ENCODE peak calls at places on chromosomes 5 and 9, in six cellular contexts. I, G, N, R, S and U are unnamed samples. For H3K79me2, the result is how much of the 10 kb centered on the place peaks cover.

GRCh38 chr5:136404616-136405015 is 39.3 kb upstream of the TRPC7 start:
- DNase-seq in R (no peak), G (no peak), I (no peak), S (no peak), N (no peak), U (no peak)

GRCh38 chr9:93265301-93265971 is 81.5 kb downstream of the WNK2 start:
- DNase-seq in N (no peak), R (no peak), S (peak), G (no peak), I (no peak), U (no peak)

GRCh38 chr5:109830955-109831502 is 141.3 kb downstream of the MAN2A1 start:
- DNase-seq in S (no peak), I (peak), N (peak), G (peak), R (no peak), U (no peak)

GRCh38 chr5:168740821-168741213 is 161.6 kb upstream of the PANK3 start:
- DNase-seq in S (no peak), I (peak), R (no peak), N (no peak), G (no peak), U (no peak)

GRCh38 chr5:169100735-169101075 is 200.2 kb downstream of the SLIT3 start:
- DNase-seq in G (peak), I (no peak), R (peak), N (peak), S (no peak), U (no peak)

GRCh38 chr5:107383414-107383813 is 287.3 kb downstream of the EFNA5 start:
- DNase-seq in S (no peak), N (peak), R (no peak), G (peak), I (no peak), U (no peak)

GRCh38 chr5:76175821-76176403 is 92.7 kb downstream of the SV2C start:
- DNase-seq in R (no peak), I (no peak), S (peak), N (no peak), G (no peak), U (no peak)

GRCh38 chr5:980001-980588 is 28.5 kb upstream of the NKD2 start:
- DNase-seq in I (peak), G (peak), R (peak), N (no peak), S (peak), U (no peak)

GRCh38 chr5:109705596-109705995 is 15.9 kb downstream of the MAN2A1 start:
- DNase-seq in S (no peak), N (no peak), I (no peak), R (peak), G (no peak), U (peak)

GRCh38 chr5:62684310-62684709 is 105.7 kb downstream of the LRRC70 start:
- DNase-seq in S (no peak), N (no peak), G (no peak), R (no peak), I (no peak), U (no peak)

GRCh38 chr5:55694152-55694830 is 17.8 kb downstream of the SLC38A9 start:
- DNase-seq in G (peak), R (peak), S (peak), I (peak), N (peak), U (peak)

GRCh38 chr5:115452083-115452482 is 92.5 kb downstream of the FEM1C start:
- DNase-seq in S (no peak), G (no peak), N (no peak), I (no peak), R (no peak), U (no peak)

GRCh38 chr9:126853667-126854066 is 6.8 kb upstream of the ZBTB34 start:
- DNase-seq in N (peak), S (no peak), R (no peak), G (peak), I (no peak), U (no peak)

GRCh38 chr5:65108786-65109743 is 340.3 kb downstream of the CWC27 start:
- DNase-seq in G (peak), S (no peak), I (no peak), N (no peak), R (no peak), U (peak)

GRCh38 chr9:75455444-75455921 is 367.2 kb downstream of the OSTF1 start:
- DNase-seq in R (no peak), G (peak), I (no peak), S (no peak), N (no peak), U (peak)

GRCh38 chr9:69758001-69758730 is 1.6 kb downstream of the PTAR1 start:
- DNase-seq in N (no peak), S (no peak), R (no peak), G (no peak), I (no peak), U (peak)

GRCh38 chr9:133930046-133931015 is 61.8 kb downstream of the VAV2 start:
- DNase-seq in N (no peak), I (no peak), S (no peak), G (no peak), R (no peak), U (no peak)
- H3K9ac ChIP-seq in N (no peak), I (no peak), S (no peak), G (no peak), R (peak), U (no peak)

DNA sequence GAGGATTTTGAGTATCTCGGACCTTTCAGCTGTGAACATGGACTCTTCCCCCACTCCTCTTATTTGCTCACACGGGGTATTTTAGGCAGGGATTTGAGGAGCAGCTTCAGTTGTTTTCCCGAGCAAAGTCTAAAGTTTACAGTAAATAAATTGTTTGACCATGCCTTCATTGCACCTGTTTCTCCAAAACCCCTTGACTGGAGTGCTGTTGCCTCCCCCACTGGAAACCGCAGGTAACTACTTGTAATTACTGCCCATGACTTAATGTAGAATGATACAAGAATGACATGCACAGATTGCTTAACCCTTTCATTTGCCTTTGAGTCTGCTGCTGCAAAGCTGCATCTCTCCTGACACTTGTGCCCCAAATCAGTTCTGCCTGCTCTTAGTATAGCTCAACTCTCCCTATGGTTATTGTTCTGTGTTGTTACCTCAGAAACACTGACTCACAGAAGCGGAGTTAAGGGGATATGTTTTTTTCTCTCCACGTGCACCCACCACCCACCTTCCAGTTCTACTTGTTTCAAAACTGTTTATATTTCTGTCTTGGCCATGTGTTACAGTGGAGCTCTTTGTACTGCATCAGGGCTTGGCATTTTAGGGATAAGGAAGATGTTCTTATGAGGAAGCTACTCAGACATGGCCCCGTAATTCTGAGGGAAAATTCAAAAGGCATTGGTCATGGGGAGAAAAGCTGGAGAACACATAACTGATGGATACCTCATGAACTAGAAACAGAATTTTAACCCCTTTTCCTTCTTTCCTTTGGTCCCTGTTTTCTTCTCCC is 2.2 kb downstream of the ADRB2 start:
- DNase-seq in I (no peak), G (peak), N (peak), R (no peak), S (no peak), U (no peak)
- H3K79me2 ChIP-seq in I (under half), G (half or more), N (half or more), R (under half), S (under half), U (under half)

DNA sequence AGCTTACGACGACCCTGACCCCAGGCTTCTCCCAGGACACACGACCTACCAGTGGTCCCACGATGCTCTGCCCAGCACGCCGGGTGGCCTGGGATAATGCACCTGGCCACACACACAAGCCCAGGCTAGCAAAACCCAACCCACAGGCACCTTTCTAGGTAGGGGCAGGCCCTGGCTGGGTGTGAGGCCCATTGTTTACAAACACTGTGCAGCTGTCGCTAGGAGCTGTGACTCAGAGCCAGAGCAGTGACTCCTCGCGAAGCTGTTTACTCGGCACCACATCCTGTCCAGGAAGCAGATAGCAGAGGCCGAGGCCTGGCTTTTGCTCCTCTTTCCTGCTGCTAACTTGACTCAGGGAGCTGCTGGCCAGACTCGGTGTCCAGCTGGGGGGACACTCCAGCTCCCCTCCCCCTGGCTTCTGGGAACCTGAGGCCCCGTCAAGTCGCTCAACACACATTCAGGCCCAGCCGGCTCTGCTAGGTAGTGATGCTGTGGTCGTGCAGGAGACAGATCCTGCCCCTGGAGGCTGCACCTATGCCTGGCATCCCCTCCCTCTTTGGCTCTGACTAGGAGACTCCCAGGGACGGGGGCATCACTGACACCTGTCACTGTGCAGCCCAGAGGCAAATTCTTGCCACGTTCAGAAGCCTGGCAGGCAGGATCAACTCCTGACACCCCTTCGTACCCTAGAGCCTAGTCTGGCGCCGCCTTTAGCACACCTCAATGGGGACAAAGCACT is 12.8 kb upstream of the RALGDS start:
- DNase-seq in S (peak), I (peak), N (peak), G (peak), R (peak), U (peak)
- H3K9ac ChIP-seq in S (peak), I (peak), N (peak), G (peak), R (no peak), U (peak)

GRCh38 chr5:147441191-147441695 is 68.6 kb downstream of the DPYSL3 start:
- DNase-seq in S (no peak), G (no peak), N (no peak), R (peak), I (no peak), U (no peak)

GRCh38 chr5:147445093-147445492 is 64.8 kb downstream of the DPYSL3 start:
- DNase-seq in N (no peak), G (no peak), S (no peak), I (no peak), R (no peak), U (no peak)

GRCh38 chr5:147439253-147439652 is 70.6 kb downstream of the DPYSL3 start:
- DNase-seq in N (no peak), G (peak), I (no peak), S (no peak), R (no peak), U (no peak)

GRCh38 chr5:147445951-147446350 is 63.9 kb downstream of the DPYSL3 start:
- DNase-seq in I (no peak), G (no peak), R (peak), N (no peak), S (no peak), U (no peak)

DNA sequence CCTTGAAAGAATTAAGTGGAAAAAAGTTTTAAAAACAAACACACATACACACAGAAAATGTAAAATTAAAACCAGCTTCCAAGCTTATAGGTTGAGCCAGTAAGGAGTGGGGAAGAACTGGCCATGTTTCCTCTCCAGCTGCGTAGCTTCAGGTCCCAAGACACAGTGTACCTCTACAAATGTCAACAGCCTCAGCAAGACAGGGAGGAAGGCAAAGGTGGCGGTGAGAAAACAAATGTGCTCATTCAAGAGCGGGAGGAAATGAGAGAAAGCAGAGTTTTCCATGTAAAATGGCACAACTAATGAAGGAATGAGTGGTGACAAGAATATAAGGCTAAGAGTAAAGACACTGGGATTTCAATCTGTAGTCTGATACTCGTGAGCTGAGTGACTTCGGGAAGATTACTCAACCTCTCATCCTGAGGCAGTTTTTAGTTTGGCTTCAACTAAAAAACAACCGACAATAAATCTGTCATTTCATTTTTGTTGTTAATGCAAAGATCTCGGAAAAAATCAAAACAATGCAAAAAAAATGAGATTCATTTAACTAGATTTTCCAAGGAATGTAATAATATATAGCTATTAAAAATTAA is 67.6 kb downstream of the DPYSL3 start:
- DNase-seq in G (no peak), S (no peak), I (peak), R (peak), N (no peak), U (peak)
- H3K79me2 ChIP-seq in G (under half), S (half or more), I (under half), R (half or more), N (under half), U (under half)

GRCh38 chr5:139633295-139634027 is 14.7 kb upstream of the CXXC5 start:
- DNase-seq in R (peak), I (peak), G (peak), S (peak), N (peak), U (peak)
- H3K9ac ChIP-seq in R (no peak), I (no peak), G (no peak), S (no peak), N (no peak), U (no peak)

DNA sequence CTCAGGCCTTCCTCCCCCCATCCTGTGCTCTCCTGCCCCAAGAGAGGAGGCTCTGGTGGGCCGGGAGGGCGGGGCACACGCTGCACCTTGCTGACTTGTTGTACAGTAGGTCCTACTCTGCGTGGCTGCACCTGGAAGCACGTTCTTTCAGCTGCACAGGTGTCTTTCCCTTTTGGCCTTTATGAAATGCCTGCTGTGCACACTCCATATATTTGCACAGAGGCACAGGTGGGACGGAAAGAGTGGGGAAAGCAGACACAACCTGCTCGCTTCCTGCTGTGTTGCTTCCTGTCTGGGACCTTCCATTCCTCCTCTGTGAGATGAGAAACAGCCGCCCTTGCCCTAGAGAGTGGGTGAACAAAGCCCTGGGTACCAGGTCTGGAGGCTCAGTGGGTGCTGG is 4.8 kb downstream of the USP20 start:
- DNase-seq in N (no peak), S (no peak), I (no peak), R (no peak), G (no peak), U (no peak)
- H3K79me2 ChIP-seq in N (under half), S (under half), I (under half), R (under half), G (under half), U (under half)

DNA sequence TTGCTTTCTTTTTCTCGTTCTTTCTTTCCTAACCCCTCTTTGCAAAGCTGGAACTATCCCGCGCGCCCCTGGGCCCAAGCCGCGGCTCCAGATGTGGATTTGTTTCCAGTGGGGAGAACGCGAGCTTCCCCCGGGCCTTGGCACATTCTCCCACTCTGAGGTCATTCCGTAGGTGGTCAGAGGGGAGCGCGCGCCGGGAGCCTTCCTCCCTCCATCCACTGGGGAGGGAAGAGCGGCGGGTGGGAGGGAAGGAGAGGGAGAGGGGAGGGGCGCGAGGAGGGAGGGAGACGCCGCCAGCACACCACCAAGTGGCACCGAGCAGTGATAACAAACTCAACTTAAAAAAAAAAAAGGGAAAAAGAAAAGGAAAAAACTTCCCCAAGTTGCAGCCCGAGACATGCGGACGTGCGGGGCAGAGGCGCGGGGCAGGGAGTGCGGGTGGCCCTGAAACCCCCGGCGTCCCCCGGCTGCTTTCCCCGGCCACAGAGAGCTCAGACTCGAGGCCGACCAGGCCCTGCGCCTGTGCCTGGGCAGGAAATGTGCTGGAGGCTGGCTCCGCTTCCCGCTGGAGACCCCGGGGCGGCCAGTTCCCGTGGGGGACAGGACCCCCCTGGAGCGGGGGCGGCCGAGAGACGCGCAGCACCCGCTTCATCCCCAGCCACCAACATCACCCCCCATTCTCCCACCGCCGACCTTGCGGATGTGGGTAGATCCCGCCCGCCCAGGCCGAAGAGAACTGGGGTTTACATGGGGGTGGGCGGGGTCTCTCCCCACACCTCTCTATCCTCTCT is 3.1 kb downstream of the IER5L start:
- DNase-seq in I (peak), N (peak), S (peak), R (peak), G (peak), U (peak)
- H3K9ac ChIP-seq in I (peak), N (peak), S (peak), R (no peak), G (peak), U (peak)

DNA sequence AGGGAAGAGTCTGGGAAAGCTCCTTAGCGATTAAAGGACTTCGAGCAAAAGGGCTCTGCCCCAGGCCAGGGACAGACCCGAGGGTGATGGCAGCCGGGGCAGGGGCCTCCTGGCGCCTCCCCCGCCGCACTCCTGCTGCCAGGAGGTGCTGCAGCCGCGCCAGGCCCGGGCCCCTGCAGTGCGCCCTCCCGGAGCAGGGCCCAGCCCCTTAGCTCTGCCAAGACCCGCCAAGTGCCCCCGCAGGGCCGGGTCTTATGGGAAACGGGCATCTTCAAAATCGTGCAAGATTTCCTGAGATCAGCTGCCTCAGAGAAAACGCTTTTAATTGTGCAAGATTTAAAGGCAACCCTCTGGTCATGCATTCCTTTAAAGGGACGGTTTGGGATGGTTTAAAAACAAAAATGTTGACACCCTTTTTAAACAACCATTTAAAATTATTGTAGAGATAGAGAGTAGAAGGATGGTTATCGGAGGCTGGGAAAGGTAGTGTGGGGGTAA is 52.4 kb downstream of the CDC14B start:
- DNase-seq in S (peak), N (no peak), G (no peak), R (no peak), I (peak), U (peak)
- H3K79me2 ChIP-seq in S (under half), N (under half), G (under half), R (under half), I (under half), U (under half)

DNA sequence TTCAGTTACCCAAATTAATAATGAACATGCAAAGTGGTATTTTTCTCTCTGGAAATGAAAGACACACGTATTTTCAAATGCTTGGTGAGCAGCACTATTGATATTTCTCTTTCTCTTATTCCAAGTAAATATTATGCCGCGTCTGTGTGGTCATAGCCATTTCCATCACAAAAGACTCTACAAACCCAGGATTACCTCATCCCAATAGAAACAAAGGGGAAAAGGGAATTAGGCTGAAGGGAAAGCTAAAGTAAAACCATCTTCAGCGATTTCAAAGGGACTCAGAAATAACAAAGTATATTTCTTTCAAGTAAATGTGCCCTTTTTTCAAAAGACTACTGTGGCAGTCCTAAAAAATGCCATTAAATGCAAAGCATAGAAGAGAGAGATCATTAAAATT is 62.0 kb upstream of the FST start:
- DNase-seq in S (no peak), G (no peak), R (peak), N (no peak), I (no peak), U (peak)
- H3K9ac ChIP-seq in S (peak), G (peak), R (no peak), N (peak), I (peak), U (peak)

GRCh38 chr5:119365847-119366536 is 10.2 kb downstream of the TNFAIP8 start:
- DNase-seq in S (no peak), I (no peak), G (no peak), R (no peak), N (no peak), U (no peak)

GRCh38 chr5:119362714-119363113 is 6.9 kb downstream of the TNFAIP8 start:
- DNase-seq in S (no peak), I (no peak), R (no peak), G (peak), N (no peak), U (no peak)

GRCh38 chr5:119363271-119363670 is 7.5 kb downstream of the TNFAIP8 start:
- DNase-seq in R (no peak), I (no peak), S (no peak), N (no peak), G (no peak), U (no peak)

GRCh38 chr5:119361723-119362122 is 5.9 kb downstream of the TNFAIP8 start:
- DNase-seq in R (no peak), N (no peak), I (no peak), S (no peak), G (no peak), U (no peak)

GRCh38 chr5:119363936-119364335 is 8.1 kb downstream of the TNFAIP8 start:
- DNase-seq in R (no peak), G (peak), N (no peak), I (no peak), S (no peak), U (no peak)
- H3K79me2 ChIP-seq in R (under half), G (half or more), N (half or more), I (under half), S (under half), U (under half)